ENCODE peak calls at places on chromosomes 4 and X, in four cellular contexts. H is psoas muscle, O is SK-N-SH, A is tibial artery. M is an unnamed sample.

GRCh38 chrX:50407976-50408375 is 62.6 kb downstream of the DGKK start:
- DNase-seq in H (no peak), O (no peak), A (no peak), M (no peak)

GRCh38 chr4:92606227-92606626 is 302.5 kb downstream of the GRID2 start:
- DNase-seq in A (no peak), O (no peak), H (no peak), M (no peak)

GRCh38 chr4:61274286-61274685 is 74.2 kb downstream of the ADGRL3 start:
- DNase-seq in O (no peak), H (no peak), A (no peak), M (no peak)

GRCh38 chr4:48058620-48059530 is 42.3 kb downstream of the NIPAL1 start:
- DNase-seq in A (no peak), O (no peak), H (no peak), M (no peak)

GRCh38 chr4:38004887-38005286 is 44.7 kb downstream of the PTTG2 start:
- DNase-seq in H (no peak), A (no peak), O (no peak), M (no peak)

GRCh38 chr4:183011213-183011907 is 87.7 kb upstream of the WWC2 start:
- DNase-seq in H (no peak), A (no peak), O (no peak), M (no peak)

GRCh38 chr4:39961311-39961877 is 16.3 kb downstream of the PDS5A start:
- DNase-seq in H (no peak), A (no peak), O (no peak), M (no peak)

GRCh38 chr4:41160856-41161255 is 53.5 kb downstream of the APBB2 start:
- DNase-seq in H (no peak), A (no peak), O (no peak), M (no peak)

GRCh38 chrX:135973025-135973547 is 702 bp downstream of the MMGT1 start:
- DNase-seq in A (peak), H (no peak), O (no peak), M (no peak)

GRCh38 chr4:69689530-69690111 is 36.6 kb upstream of the UGT2A1 start:
- DNase-seq in O (peak), A (no peak), H (no peak), M (no peak)

GRCh38 chr4:26145212-26145611 is 175.6 kb upstream of the RBPJ start:
- DNase-seq in H (no peak), O (no peak), A (no peak), M (no peak)

GRCh38 chr4:10403633-10404445 is 53.4 kb downstream of the ZNF518B start:
- DNase-seq in O (peak), H (no peak), A (no peak), M (no peak)

GRCh38 chr4:54065282-54066087 is 1.1 kb upstream of the CHIC2 start:
- DNase-seq in O (no peak), H (no peak), A (no peak), M (no peak)

GRCh38 chr4:28277931-28278330 is 1417.3 kb downstream of the STIM2 start:
- DNase-seq in A (no peak), O (no peak), H (no peak), M (no peak)

GRCh38 chrX:19810809-19811208 is 76.6 kb downstream of the SH3KBP1 start:
- DNase-seq in O (no peak), A (no peak), H (no peak), M (no peak)

GRCh38 chr4:13988347-13989265 is 361.1 kb upstream of the BOD1L1 start:
- DNase-seq in A (peak), O (no peak), H (peak), M (no peak)

GRCh38 chrX:118226060-118226428 is 109.4 kb upstream of the KLHL13 start:
- DNase-seq in O (peak), A (no peak), H (no peak), M (no peak)

GRCh38 chr4:12472082-12472481 is 1012.1 kb downstream of the RAB28 start:
- DNase-seq in A (no peak), H (no peak), O (no peak), M (no peak)

GRCh38 chr4:153555730-153556440 is 89.7 kb downstream of the TMEM131L start:
- DNase-seq in A (peak), H (peak), O (no peak), M (no peak)

GRCh38 chrX:71534773-71535544 is 2.1 kb downstream of the OGT start:
- DNase-seq in O (no peak), H (no peak), A (no peak), M (no peak)

GRCh38 chr4:123976285-123976684 is 579.7 kb downstream of the SPRY1 start:
- DNase-seq in A (no peak), H (no peak), O (no peak), M (no peak)

GRCh38 chr4:140662082-140662869 is 93.5 kb upstream of the UCP1 start:
- DNase-seq in H (no peak), O (no peak), A (no peak), M (no peak)

GRCh38 chrX:131729295-131729694 is 185.4 kb downstream of the OR13H1 start:
- DNase-seq in H (peak), O (peak), A (no peak), M (peak)

GRCh38 chrX:16436348-16437188 is 213.4 kb upstream of the S100G start:
- DNase-seq in H (peak), A (peak), O (peak), M (peak)

GRCh38 chrX:40325161-40325560 is 227.4 kb upstream of the BCOR start:
- DNase-seq in H (no peak), A (no peak), O (no peak), M (no peak)

GRCh38 chr4:156686120-156686519 is 285.5 kb downstream of the PDGFC start:
- DNase-seq in O (peak), H (no peak), A (no peak), M (no peak)

GRCh38 chrX:137432609-137433008 is 133.3 kb upstream of the ZIC3 start:
- DNase-seq in A (no peak), H (no peak), O (peak), M (no peak)

GRCh38 chr4:114921790-114922581 is 191.4 kb downstream of the NDST4 start:
- DNase-seq in O (no peak), H (no peak), A (no peak), M (no peak)

GRCh38 chrX:135432881-135433521 is 11.3 kb downstream of the SMIM10L2A start:
- DNase-seq in O (peak), H (no peak), A (no peak), M (no peak)

GRCh38 chr4:109052699-109053656 is 249.5 kb downstream of the COL25A1 start:
- DNase-seq in A (no peak), H (no peak), O (no peak), M (no peak)

GRCh38 chr4:2136736-2137135 is 77.6 kb downstream of the NAT8L start:
- DNase-seq in H (no peak), O (no peak), A (no peak), M (no peak)

GRCh38 chrX:133638285-133638684 is 223.0 kb upstream of the GPC4 start:
- DNase-seq in H (no peak), A (no peak), O (no peak), M (no peak)

GRCh38 chr4:87555751-87556619 is 26.8 kb upstream of the SPARCL1 start:
- DNase-seq in A (peak), H (no peak), O (no peak), M (no peak)

GRCh38 chr4:5700459-5700858 is 7.9 kb downstream of the EVC2 start:
- DNase-seq in O (no peak), H (no peak), A (no peak), M (no peak)

GRCh38 chrX:13102636-13103035 is 58.2 kb upstream of the FAM9C start:
- DNase-seq in H (no peak), O (no peak), A (no peak), M (no peak)

GRCh38 chrX:134636859-134637258 is 21.4 kb downstream of the PLAC1 start:
- DNase-seq in O (no peak), A (no peak), H (no peak), M (no peak)

GRCh38 chr4:119623025-119623424 is 5.6 kb downstream of the PDE5A start:
- DNase-seq in A (no peak), H (no peak), O (no peak), M (no peak)
- H3K27ac ChIP-seq in A (peak), H (no peak), O (peak), M (no peak)

GRCh38 chr4:3290889-3291321 is 1.9 kb upstream of the RGS12 start:
- DNase-seq in A (no peak), O (no peak), H (no peak), M (no peak)
- H3K4me3 ChIP-seq in A (no peak), O (no peak), H (peak), M (peak)

GRCh38 chrX:91081873-91082272 is 352.8 kb upstream of the PABPC5 start:
- DNase-seq in A (no peak), H (no peak), O (no peak), M (no peak)
- TF ChIP-seq CTCF in A (no peak), H (no peak), O (no peak), M (no peak)

GRCh38 chr4:112284662-112285411 is 867 bp downstream of the TIFA start:
- DNase-seq in H (no peak), A (no peak), O (peak), M (no peak)

GRCh38 chr4:112288455-112288854 is 2.8 kb upstream of the TIFA start:
- DNase-seq in H (no peak), O (no peak), A (no peak), M (no peak)

GRCh38 chr4:112290341-112290740 is 4.6 kb upstream of the TIFA start:
- DNase-seq in H (no peak), A (no peak), O (no peak), M (no peak)

GRCh38 chr4:112289407-112290253 is 3.9 kb upstream of the TIFA start:
- DNase-seq in A (no peak), O (no peak), H (no peak), M (no peak)

DNA sequence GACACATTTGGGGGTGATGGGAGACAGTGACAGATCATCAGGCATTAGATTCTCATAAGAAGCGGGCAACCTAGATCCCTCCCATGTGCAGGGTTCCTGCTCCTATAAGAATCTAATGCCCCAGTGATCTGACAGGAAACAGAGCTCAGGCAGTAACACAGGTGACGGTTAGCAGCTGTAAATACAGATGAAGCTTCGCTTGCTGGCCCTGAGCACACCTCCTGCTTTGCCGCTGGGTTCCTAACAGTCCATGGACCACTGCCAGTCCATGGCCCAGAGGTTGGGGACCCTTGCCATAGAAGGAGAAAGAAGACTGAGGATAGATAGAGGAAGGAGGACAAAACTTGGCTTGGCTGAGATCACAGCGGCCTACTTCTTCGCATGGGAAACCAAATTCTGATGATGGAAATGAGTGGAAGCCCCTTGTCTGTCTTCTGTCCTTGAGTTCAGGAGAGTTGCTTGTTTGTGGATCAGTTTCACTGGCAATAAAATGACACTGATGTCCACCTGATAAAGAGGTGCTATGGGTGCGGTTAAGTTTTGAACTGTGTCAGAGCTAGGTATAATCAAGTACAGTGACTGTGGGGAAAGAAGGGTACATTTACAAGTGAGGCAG is 1.7 kb upstream of the TIFA start:
- DNase-seq in A (no peak), H (no peak), O (no peak), M (no peak)
- H3K27ac ChIP-seq in A (no peak), H (no peak), O (no peak), M (no peak)

M was measured in dorsolateral prefrontal cortex.